ENCODE peak calls at places on chromosomes 12 and 14, in six cellular contexts. V is esophagus muscularis mucosa, D is transverse colon, T is sigmoid colon, E is SK-N-SH, Y is HepG2. R is an unnamed sample.

GRCh38 chr12:85182699-85183098 is 97.3 kb upstream of the ALX1 start:
- DNase-seq in V (no peak), D (no peak), T (no peak), E (no peak), Y (no peak), R (no peak)

GRCh38 chr12:112602150-112602549 is 183.4 kb downstream of the PTPN11 start:
- DNase-seq in V (no peak), D (no peak), T (no peak), E (no peak), Y (no peak), R (no peak)

GRCh38 chr14:64114166-64114565 is 180.0 kb downstream of the ESR2 start:
- DNase-seq in V (no peak), D (no peak), T (no peak), E (no peak), Y (no peak), R (no peak)

GRCh38 chr12:46461459-46461858 is 88.9 kb upstream of the SLC38A2 start:
- DNase-seq in V (no peak), D (no peak), T (no peak), E (no peak), Y (no peak), R (peak)

GRCh38 chr14:105501504-105502291 is 10.7 kb downstream of the TEDC1 start:
- DNase-seq in V (no peak), D (no peak), T (peak), E (no peak), Y (no peak), R (no peak)

GRCh38 chr12:102992720-102993119 is 35.2 kb downstream of the ASCL1 start:
- DNase-seq in V (no peak), D (no peak), T (no peak), E (no peak), Y (no peak), R (no peak)

GRCh38 chr14:65052832-65053231 is 49.5 kb downstream of the MAX start:
- DNase-seq in V (no peak), D (no peak), T (no peak), E (no peak), Y (no peak), R (no peak)

GRCh38 chr14:21072102-21072501 is 2.0 kb downstream of the ARHGEF40 start:
- DNase-seq in V (no peak), D (no peak), T (no peak), E (peak), Y (no peak), R (no peak)

GRCh38 chr12:76711241-76711640 is 52.7 kb upstream of the ZDHHC17 start:
- DNase-seq in V (no peak), D (no peak), T (no peak), E (no peak), Y (no peak), R (no peak)

GRCh38 chr12:116528498-116528897 is 30.7 kb upstream of the MAP1LC3B2 start:
- DNase-seq in V (no peak), D (no peak), T (no peak), E (no peak), Y (no peak), R (no peak)

GRCh38 chr14:30221546-30221945 is 293.9 kb upstream of the PRKD1 start:
- DNase-seq in V (no peak), D (no peak), T (no peak), E (no peak), Y (no peak), R (no peak)

GRCh38 chr14:104209985-104210520 is 71.7 kb downstream of the KIF26A start:
- DNase-seq in V (no peak), D (no peak), T (no peak), E (no peak), Y (no peak), R (no peak)

GRCh38 chr14:34867199-34867598 is 8.0 kb downstream of the BAZ1A start:
- DNase-seq in V (no peak), D (no peak), T (no peak), E (peak), Y (no peak), R (no peak)

GRCh38 chr12:110921262-110921661 is 883 bp upstream of the MYL2 start:
- DNase-seq in V (no peak), D (no peak), T (no peak), E (no peak), Y (no peak), R (no peak)

GRCh38 chr14:50051106-50051505 is 65.3 kb downstream of the VCPKMT start:
- DNase-seq in V (no peak), D (no peak), T (no peak), E (no peak), Y (no peak), R (no peak)

GRCh38 chr14:85250369-85250768 is 279.6 kb upstream of the FLRT2 start:
- DNase-seq in V (no peak), D (no peak), T (no peak), E (peak), Y (no peak), R (no peak)

GRCh38 chr12:129750426-129750825 is 153.4 kb downstream of the TMEM132D start:
- DNase-seq in V (no peak), D (no peak), T (no peak), E (no peak), Y (no peak), R (no peak)

GRCh38 chr12:25558566-25558965 is 5.5 kb upstream of the LMNTD1 start:
- DNase-seq in V (no peak), D (no peak), T (no peak), E (no peak), Y (no peak), R (no peak)

GRCh38 chr12:40646891-40647290 is 45.3 kb upstream of the CNTN1 start:
- DNase-seq in V (no peak), D (no peak), T (no peak), E (no peak), Y (no peak), R (no peak)

GRCh38 chr12:25051583-25052190 is 102.8 kb upstream of the BCAT1 start:
- DNase-seq in V (no peak), D (peak), T (no peak), E (no peak), Y (no peak), R (no peak)

GRCh38 chr12:69150083-69150795 is 89.1 kb upstream of the CPSF6 start:
- DNase-seq in V (peak), D (no peak), T (no peak), E (no peak), Y (no peak), R (no peak)

GRCh38 chr12:89574736-89575208 is 48.9 kb upstream of the POC1B start:
- DNase-seq in V (no peak), D (no peak), T (no peak), E (no peak), Y (peak), R (no peak)

GRCh38 chr14:94524093-94524492 is 14.8 kb upstream of the SERPINA12 start:
- DNase-seq in V (no peak), D (no peak), T (no peak), E (no peak), Y (no peak), R (no peak)

GRCh38 chr14:104794641-104795467 is 694 bp downstream of the AKT1 start:
- DNase-seq in V (no peak), D (peak), T (no peak), E (peak), Y (no peak), R (peak)

GRCh38 chr14:104237651-104238423 is 99.5 kb downstream of the KIF26A start:
- DNase-seq in V (no peak), D (no peak), T (peak), E (no peak), Y (no peak), R (peak)

GRCh38 chr14:80714489-80714888 is 227.0 kb downstream of the CEP128 start:
- DNase-seq in V (no peak), D (no peak), T (no peak), E (no peak), Y (no peak), R (no peak)

GRCh38 chr12:54220092-54220557 is 31.3 kb upstream of the SMUG1 start:
- DNase-seq in V (no peak), D (peak), T (peak), E (peak), Y (peak), R (peak)

GRCh38 chr12:109951136-109951535 is 45.0 kb downstream of the GIT2 start:
- DNase-seq in V (no peak), D (no peak), T (no peak), E (no peak), Y (no peak), R (no peak)

GRCh38 chr14:91335191-91336092 is 82.2 kb downstream of the CCDC88C start:
- DNase-seq in V (no peak), D (no peak), T (no peak), E (no peak), Y (no peak), R (no peak)

GRCh38 chr12:98998697-98999299 is 353.7 kb downstream of the APAF1 start:
- DNase-seq in V (no peak), D (no peak), T (no peak), E (peak), Y (peak), R (no peak)

GRCh38 chr12:100692502-100692901 is 102.1 kb upstream of the ANO4 start:
- DNase-seq in V (no peak), D (no peak), T (no peak), E (no peak), Y (no peak), R (no peak)

DNA sequence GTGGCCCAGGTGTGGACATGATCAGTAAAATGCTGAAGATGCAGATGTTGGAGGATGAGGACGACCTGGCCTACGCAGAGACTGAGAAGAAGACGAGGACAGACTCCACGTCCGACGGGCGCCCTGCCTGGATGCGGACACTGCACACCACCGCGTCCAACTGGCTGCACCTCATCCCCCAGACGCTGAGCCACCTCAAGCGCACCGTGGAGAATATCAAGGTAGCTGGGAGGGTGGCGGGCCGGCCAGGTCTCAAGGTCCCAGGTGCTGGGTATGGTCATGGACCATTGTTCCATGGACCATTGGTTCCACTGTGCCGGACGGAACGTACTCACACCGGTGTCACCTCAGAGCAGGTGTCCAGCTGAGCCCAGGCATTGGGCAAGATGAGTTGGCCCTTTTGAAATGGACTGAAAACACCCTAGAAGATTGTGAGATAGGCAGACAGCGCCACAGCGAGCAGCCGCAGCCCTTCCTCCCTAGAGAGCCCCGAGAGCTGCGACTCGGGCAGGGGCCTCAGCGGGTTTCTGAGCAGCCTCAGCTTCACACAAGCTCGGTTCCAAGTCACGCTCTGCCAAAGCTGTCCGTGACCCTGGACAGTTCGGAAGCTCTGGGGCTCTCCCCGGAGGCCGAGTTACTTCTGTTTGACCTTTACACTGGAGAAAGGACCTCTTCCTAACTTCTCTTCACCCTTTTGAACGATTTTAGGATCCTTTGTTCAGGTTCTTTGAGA is 38.9 kb downstream of the HSP90AA1 start:
- DNase-seq in V (no peak), D (no peak), T (no peak), E (no peak), Y (no peak), R (no peak)
- TF ChIP-seq POLR2AphosphoS5 in V (no peak), D (no peak), T (no peak), E (no peak), Y (no peak), R (no peak)

GRCh38 chr14:24843999-24844398 is 205.9 kb downstream of the STXBP6 start:
- DNase-seq in V (no peak), D (peak), T (no peak), E (no peak), Y (no peak), R (no peak)
- TF ChIP-seq EP300 in V (no peak), D (no peak), T (no peak), E (no peak), Y (no peak), R (no peak)

GRCh38 chr14:23469127-23469905 is at the start of gene NGDN:
- DNase-seq in V (peak), D (peak), T (peak), E (peak), Y (peak), R (peak)
- TF ChIP-seq POLR2AphosphoS5 in V (peak), D (peak), T (peak), E (peak), Y (peak), R (peak)

DNA sequence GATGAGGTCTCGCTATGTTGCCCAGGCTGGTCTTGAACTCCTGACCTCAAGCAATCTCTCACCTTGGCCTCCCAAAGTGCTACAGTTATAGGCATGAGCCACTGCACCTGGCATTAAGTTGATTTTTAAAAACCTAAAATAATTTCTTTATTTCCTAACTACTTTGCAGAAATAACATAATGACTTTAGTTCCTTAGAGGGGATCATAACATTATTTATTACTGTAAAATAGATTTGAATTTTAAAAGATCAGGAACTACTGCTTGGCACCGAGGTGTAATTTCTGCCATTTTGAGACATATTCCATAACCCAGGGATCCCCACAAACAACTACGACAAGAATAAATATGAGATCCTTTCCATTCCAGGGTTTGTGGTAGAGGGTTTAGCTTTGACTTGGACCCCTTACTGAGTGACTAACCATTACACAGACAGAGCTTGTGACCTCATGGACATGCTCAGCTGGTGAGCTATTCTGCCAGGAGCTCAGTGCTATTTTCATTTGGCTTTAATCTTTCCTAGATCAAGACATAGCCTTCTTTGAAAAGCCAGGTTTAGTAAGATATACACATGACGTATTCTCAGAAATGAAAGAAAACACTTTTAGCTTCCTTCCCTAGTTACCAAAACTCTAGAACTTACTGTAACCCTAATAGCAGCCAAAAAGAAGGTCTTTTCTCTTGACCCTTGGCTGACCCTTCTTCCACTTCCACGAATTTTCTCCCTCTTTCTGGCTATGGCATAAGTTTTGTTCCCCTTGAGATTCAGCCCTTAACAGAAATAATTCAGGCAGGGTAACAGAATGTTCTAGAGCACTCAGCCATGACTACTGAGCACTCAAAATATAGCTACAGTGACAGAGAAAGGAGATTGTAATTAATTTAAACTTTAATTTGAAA is 75.1 kb upstream of the NUDT4 start:
- DNase-seq in V (no peak), D (no peak), T (no peak), E (no peak), Y (no peak), R (no peak)
- TF ChIP-seq EP300 in V (peak), D (peak), T (no peak), E (no peak), Y (no peak), R (peak)

GRCh38 chr14:70011098-70011497 is 131.9 kb downstream of the SMOC1 start:
- DNase-seq in V (no peak), D (no peak), T (no peak), E (no peak), Y (no peak), R (no peak)
- TF ChIP-seq POLR2AphosphoS5 in V (no peak), D (no peak), T (no peak), E (no peak), Y (no peak), R (no peak)

GRCh38 chr12:49491823-49492222 is 47.0 kb upstream of the KCNH3 start:
- DNase-seq in V (no peak), D (no peak), T (no peak), E (no peak), Y (no peak), R (no peak)

GRCh38 chr12:49501895-49502294 is 36.9 kb upstream of the KCNH3 start:
- DNase-seq in V (no peak), D (no peak), T (no peak), E (no peak), Y (no peak), R (no peak)

GRCh38 chr12:49502590-49502989 is 36.2 kb upstream of the KCNH3 start:
- DNase-seq in V (no peak), D (no peak), T (no peak), E (no peak), Y (no peak), R (no peak)

DNA sequence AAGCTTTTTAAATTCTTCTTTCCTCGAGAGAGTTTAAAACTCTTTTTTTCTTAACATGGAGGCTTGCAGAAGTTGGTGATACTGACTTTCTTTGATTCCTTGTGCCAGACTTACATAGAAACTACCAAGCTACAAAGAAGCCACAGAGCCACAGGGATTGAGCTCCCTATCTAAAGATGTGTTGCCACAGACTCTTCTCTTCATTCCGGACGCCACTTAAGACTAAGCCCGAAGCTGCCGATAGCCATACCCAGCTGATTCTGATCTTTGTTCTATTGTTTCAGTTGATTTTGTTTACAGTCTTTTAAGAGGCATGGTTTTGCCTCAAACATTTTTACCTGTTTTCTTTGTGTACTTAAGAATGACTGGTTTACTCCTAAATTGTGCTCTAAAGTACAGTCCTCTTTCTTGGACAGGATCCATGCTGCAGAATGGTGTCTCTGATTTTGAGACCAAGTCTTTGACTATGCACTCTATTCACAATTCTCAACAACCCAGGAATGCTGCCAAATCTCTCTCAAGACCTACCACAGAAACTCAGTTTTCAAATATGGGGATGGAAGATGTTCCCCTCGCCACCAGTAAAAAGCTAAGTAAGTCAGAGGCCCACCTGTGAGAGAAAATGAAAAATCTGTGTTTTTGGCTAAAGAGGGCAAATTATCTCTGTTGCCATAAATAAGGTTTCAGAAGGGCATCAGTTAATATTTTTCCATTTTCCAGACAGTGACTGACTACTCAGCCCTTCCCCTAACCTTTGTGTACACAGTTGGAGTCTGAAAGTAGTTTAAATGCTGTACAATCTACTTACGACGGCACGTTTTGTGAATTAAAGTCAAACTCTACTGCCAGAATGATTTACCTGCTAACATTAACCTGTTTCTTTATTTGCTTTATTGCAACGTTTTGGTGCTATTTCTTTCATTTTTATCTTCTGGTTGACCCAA is 42.1 kb upstream of the KCNH3 start:
- DNase-seq in V (peak), D (no peak), T (no peak), E (no peak), Y (no peak), R (no peak)
- TF ChIP-seq EP300 in V (no peak), D (no peak), T (no peak), E (no peak), Y (no peak), R (no peak)

GRCh38 chr14:81942071-81942470 is 408.4 kb upstream of the SEL1L start:
- DNase-seq in V (no peak), D (no peak), T (no peak), E (no peak), Y (no peak), R (no peak)

GRCh38 chr14:81952917-81953316 is 419.3 kb upstream of the SEL1L start:
- DNase-seq in V (peak), D (no peak), T (no peak), E (no peak), Y (no peak), R (no peak)

GRCh38 chr14:81946808-81947798 is 413.4 kb upstream of the SEL1L start:
- DNase-seq in V (no peak), D (no peak), T (no peak), E (no peak), Y (no peak), R (no peak)
- TF ChIP-seq POLR2AphosphoS5 in V (no peak), D (no peak), T (no peak), E (no peak), Y (no peak), R (no peak)

GRCh38 chr12:121209629-121210572 is at the start of gene P2RX4:
- DNase-seq in V (peak), D (peak), T (peak), E (peak), Y (peak), R (peak)
- TF ChIP-seq EP300 in V (no peak), D (no peak), T (no peak), E (no peak), Y (no peak), R (no peak)

R was measured in stomach.